ENCODE peak calls at places on chromosomes 16 and 17, in four cellular contexts. W, L, S and X are unnamed samples.

GRCh38 chr16:81779540-81780320 is 639 bp downstream of the PLCG2 start:
- DNase-seq in L (no peak), W (no peak), S (no peak), X (no peak)

GRCh38 chr16:57755726-57756423 is 20.3 kb downstream of the KATNB1 start:
- DNase-seq in W (no peak), S (no peak), L (no peak), X (no peak)

GRCh38 chr16:54077412-54077821 is 209.2 kb downstream of the IRX3 start:
- DNase-seq in S (no peak), W (no peak), L (peak), X (no peak)

GRCh38 chr17:49998836-49999511 is 4.0 kb upstream of the DLX3 start:
- DNase-seq in W (no peak), S (no peak), L (no peak), X (no peak)

GRCh38 chr17:67476787-67477335 is 99.8 kb downstream of the PITPNC1 start:
- DNase-seq in W (no peak), L (no peak), S (no peak), X (no peak)

GRCh38 chr17:55301521-55302406 is 37.0 kb downstream of the HLF start:
- DNase-seq in S (no peak), L (no peak), W (no peak), X (no peak)

GRCh38 chr17:35187481-35187880 is 6.7 kb downstream of the SLC35G3 start:
- DNase-seq in L (no peak), W (no peak), S (no peak), X (no peak)

GRCh38 chr17:58332720-58333395 is 4.3 kb upstream of the TSPOAP1 start:
- DNase-seq in W (no peak), S (no peak), L (no peak), X (no peak)

GRCh38 chr16:21663889-21664647 is at the start of gene OTOA:
- DNase-seq in L (no peak), S (peak), W (no peak), X (no peak)

GRCh38 chr17:68197091-68197996 is 50.5 kb upstream of the AMZ2 start:
- DNase-seq in S (peak), W (peak), L (no peak), X (no peak)

GRCh38 chr16:85631802-85632393 is 18.8 kb downstream of the GSE1 start:
- DNase-seq in W (no peak), L (no peak), S (no peak), X (no peak)